ENCODE peak calls at places on chromosomes 5 and 9, in seven cellular contexts. R is LNCaP clone FGC, Z is right atrium auricular region, T is fibroblast of mammary gland, X is AG09309, K is fibroblast of villous mesenchyme, L is GM12864. A is an unnamed sample.

GRCh38 chr5:11719888-11720481 is 184.3 kb downstream of the CTNND2 start:
- DNase-seq in R (peak), Z (no peak), T (peak), X (no peak), K (no peak), L (peak), A (no peak)

GRCh38 chr5:2112128-2112808 is 229.5 kb upstream of the IRX4 start:
- DNase-seq in R (no peak), Z (no peak), T (no peak), X (no peak), K (no peak), L (no peak), A (no peak)

GRCh38 chr5:76548525-76549229 is 74.5 kb downstream of the F2RL2 start:
- DNase-seq in R (peak), Z (no peak), T (no peak), X (no peak), K (no peak), L (no peak), A (no peak)

GRCh38 chr9:129487658-129488483 is 133.0 kb downstream of the C9orf50 start:
- DNase-seq in R (no peak), Z (peak), T (peak), X (no peak), K (peak), L (no peak), A (peak)

GRCh38 chr5:10702911-10703491 is 58.0 kb downstream of the DAP start:
- DNase-seq in R (no peak), Z (no peak), T (peak), X (no peak), K (peak), L (no peak), A (peak)

GRCh38 chr9:134367796-134368490 is 41.7 kb downstream of the RXRA start:
- DNase-seq in R (peak), Z (no peak), T (no peak), X (no peak), K (peak), L (no peak), A (no peak)

GRCh38 chr9:96061293-96061987 is 185.9 kb downstream of the ERCC6L2 start:
- DNase-seq in R (no peak), Z (peak), T (peak), X (no peak), K (peak), L (no peak), A (peak)

GRCh38 chr9:7592321-7593319 is 207.0 kb downstream of the DMAC1 start:
- DNase-seq in R (no peak), Z (no peak), T (no peak), X (no peak), K (no peak), L (no peak), A (no peak)

GRCh38 chr9:80797841-80798688 is 891.3 kb downstream of the TLE1 start:
- DNase-seq in R (peak), Z (no peak), T (peak), X (peak), K (peak), L (no peak), A (no peak)

GRCh38 chr9:20358201-20358600 is 264.1 kb downstream of the MLLT3 start:
- DNase-seq in R (peak), Z (no peak), T (peak), X (peak), K (peak), L (no peak), A (peak)

GRCh38 chr5:72523960-72524582 is 16.9 kb upstream of the ZNF366 start:
- DNase-seq in R (peak), Z (no peak), T (peak), X (peak), K (peak), L (peak), A (peak)

GRCh38 chr9:7318920-7319319 is 480.7 kb downstream of the DMAC1 start:
- DNase-seq in R (no peak), Z (no peak), T (no peak), X (no peak), K (no peak), L (no peak), A (no peak)

GRCh38 chr9:120713257-120714087 is 798 bp downstream of the MEGF9 start:
- DNase-seq in R (no peak), Z (no peak), T (no peak), X (no peak), K (no peak), L (no peak), A (no peak)

GRCh38 chr9:16563446-16563845 is 307.0 kb downstream of the BNC2 start:
- DNase-seq in R (no peak), Z (no peak), T (peak), X (no peak), K (no peak), L (no peak), A (no peak)

GRCh38 chr5:77928776-77929175 is 152.6 kb upstream of the TBCA start:
- DNase-seq in R (no peak), Z (no peak), T (no peak), X (no peak), K (no peak), L (no peak), A (no peak)

GRCh38 chr5:119271758-119272730 is 83.8 kb upstream of the TNFAIP8 start:
- DNase-seq in R (peak), Z (no peak), T (no peak), X (no peak), K (peak), L (no peak), A (no peak)

GRCh38 chr5:131630208-131630962 is 4.6 kb downstream of the RAPGEF6 start:
- DNase-seq in R (peak), Z (no peak), T (peak), X (no peak), K (peak), L (no peak), A (no peak)
- TF ChIP-seq CTCF in R (no peak), Z (no peak), T (no peak), X (no peak), K (no peak), L (no peak), A (no peak)

GRCh38 chr5:179542170-179542569 is 8.2 kb upstream of the RUFY1 start:
- DNase-seq in R (no peak), Z (no peak), T (no peak), X (no peak), K (no peak), L (no peak), A (no peak)
- H3K4me3 ChIP-seq in R (no peak), Z (no peak), T (no peak), X (no peak), K (no peak), L (no peak), A (no peak)

GRCh38 chr5:107565791-107566536 is 104.8 kb downstream of the EFNA5 start:
- DNase-seq in R (no peak), Z (no peak), T (no peak), X (no peak), K (no peak), L (no peak), A (no peak)
- TF ChIP-seq CTCF in R (no peak), Z (no peak), T (no peak), X (no peak), K (no peak), L (no peak), A (no peak)

GRCh38 chr5:141382469-141383294 is at the start of gene PCDHGA7:
- DNase-seq in R (no peak), Z (no peak), T (peak), X (no peak), K (peak), L (no peak), A (peak)
- H3K4me3 ChIP-seq in R (peak), Z (peak), T (peak), X (peak), K (peak), L (no peak), A (peak)

DNA sequence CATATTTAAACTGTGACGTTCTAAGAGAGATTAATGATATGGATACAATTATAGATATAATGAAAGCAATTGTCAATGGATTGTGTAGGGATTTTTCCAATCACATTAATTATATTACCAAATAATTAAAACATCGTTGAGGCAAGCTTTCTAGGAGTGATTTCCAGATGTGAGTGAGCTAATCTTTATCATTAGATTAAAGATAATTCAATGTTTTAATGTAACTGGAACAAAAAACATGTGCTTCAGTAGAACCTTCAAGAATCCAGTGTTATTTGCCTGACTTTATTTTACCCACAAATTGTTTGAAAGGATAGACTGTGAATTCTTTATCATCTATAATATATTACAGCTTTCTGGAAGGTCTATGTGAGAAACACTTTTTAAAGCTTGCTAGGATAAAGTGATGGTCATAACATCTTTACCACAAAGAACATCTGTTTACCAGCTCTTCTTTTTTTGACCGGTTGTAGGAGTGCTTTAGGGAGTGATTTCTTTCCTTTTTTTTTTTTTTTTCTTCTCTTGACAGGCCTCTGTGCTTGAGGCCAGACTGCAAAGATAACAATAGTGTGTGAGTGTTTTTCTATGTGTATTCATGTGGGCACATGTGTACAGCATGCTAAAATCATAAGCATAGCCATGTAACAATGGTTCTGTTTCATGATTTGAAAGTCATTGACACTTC is 35.0 kb downstream of the SNCAIP start:
- DNase-seq in R (no peak), Z (no peak), T (no peak), X (no peak), K (peak), L (no peak), A (no peak)
- TF ChIP-seq CTCF in R (no peak), Z (no peak), T (no peak), X (no peak), K (no peak), L (no peak), A (no peak)

GRCh38 chr5:159864885-159865622 is 51.2 kb upstream of the ADRA1B start:
- DNase-seq in R (no peak), Z (no peak), T (peak), X (peak), K (peak), L (peak), A (peak)
- H3K4me3 ChIP-seq in R (no peak), Z (peak), T (peak), X (no peak), K (peak), L (no peak), A (peak)

GRCh38 chr5:8842906-8843590 is 702.8 kb downstream of the SEMA5A start:
- DNase-seq in R (no peak), Z (no peak), T (peak), X (no peak), K (peak), L (no peak), A (peak)
- TF ChIP-seq CTCF in R (peak), Z (peak), T (peak), X (peak), K (peak), L (no peak), A (peak)

A was measured in fibroblast of pulmonary artery.